ENCODE peak calls at places on chromosomes 12 and 14, in four cellular contexts. One of them, this sample, is unnamed. For H3K9me3, the result is how much of the 10 kb centered on the place peaks cover.

GRCh38 chr12:121535150-121536057 is 45.4 kb downstream of the KDM2B start:
- DNase-seq in breast epithelium: no peak
- DNase-seq in right atrium auricular region: no peak
- DNase-seq in PC-9: no peak
- DNase-seq in this sample: no peak

GRCh38 chr12:106341086-106341879 is 16.3 kb upstream of the POLR3B start:
- DNase-seq in breast epithelium: no peak
- DNase-seq in right atrium auricular region: no peak
- DNase-seq in PC-9: no peak
- DNase-seq in this sample: no peak

GRCh38 chr14:50955373-50956043 is 11.2 kb upstream of the PYGL start:
- DNase-seq in breast epithelium: peak
- DNase-seq in right atrium auricular region: peak
- DNase-seq in PC-9: peak
- DNase-seq in this sample: no peak

GRCh38 chr14:97713023-97713422 is 915.8 kb downstream of the VRK1 start:
- DNase-seq in breast epithelium: no peak
- DNase-seq in right atrium auricular region: no peak
- DNase-seq in PC-9: no peak
- DNase-seq in this sample: no peak

GRCh38 chr14:70811578-70811977 is 2.3 kb upstream of the MAP3K9 start:
- DNase-seq in breast epithelium: no peak
- DNase-seq in right atrium auricular region: no peak
- DNase-seq in PC-9: no peak
- DNase-seq in this sample: no peak

GRCh38 chr12:120368789-120369475 is at the start of gene MSI1:
- DNase-seq in breast epithelium: no peak
- DNase-seq in right atrium auricular region: no peak
- DNase-seq in PC-9: peak
- DNase-seq in this sample: no peak

GRCh38 chr12:5748027-5748426 is 197.0 kb downstream of the ANO2 start:
- DNase-seq in breast epithelium: no peak
- DNase-seq in right atrium auricular region: no peak
- DNase-seq in PC-9: no peak
- DNase-seq in this sample: no peak

GRCh38 chr12:56162468-56163290 is 4.5 kb downstream of the MYL6 start:
- DNase-seq in breast epithelium: no peak
- DNase-seq in right atrium auricular region: no peak
- DNase-seq in PC-9: no peak
- DNase-seq in this sample: no peak

GRCh38 chr14:78142994-78143393 is 27.2 kb upstream of the NRXN3 start:
- DNase-seq in breast epithelium: no peak
- DNase-seq in right atrium auricular region: no peak
- DNase-seq in PC-9: no peak
- DNase-seq in this sample: no peak

GRCh38 chr12:24955853-24956252 is 7.0 kb upstream of the BCAT1 start:
- DNase-seq in breast epithelium: no peak
- DNase-seq in right atrium auricular region: no peak
- DNase-seq in PC-9: no peak
- DNase-seq in this sample: no peak

GRCh38 chr12:24964342-24964741 is 15.4 kb upstream of the BCAT1 start:
- DNase-seq in breast epithelium: no peak
- DNase-seq in right atrium auricular region: no peak
- DNase-seq in PC-9: no peak
- DNase-seq in this sample: no peak

GRCh38 chr12:24955389-24955788 is 6.5 kb upstream of the BCAT1 start:
- DNase-seq in breast epithelium: no peak
- DNase-seq in right atrium auricular region: no peak
- DNase-seq in PC-9: no peak
- DNase-seq in this sample: no peak

DNA sequence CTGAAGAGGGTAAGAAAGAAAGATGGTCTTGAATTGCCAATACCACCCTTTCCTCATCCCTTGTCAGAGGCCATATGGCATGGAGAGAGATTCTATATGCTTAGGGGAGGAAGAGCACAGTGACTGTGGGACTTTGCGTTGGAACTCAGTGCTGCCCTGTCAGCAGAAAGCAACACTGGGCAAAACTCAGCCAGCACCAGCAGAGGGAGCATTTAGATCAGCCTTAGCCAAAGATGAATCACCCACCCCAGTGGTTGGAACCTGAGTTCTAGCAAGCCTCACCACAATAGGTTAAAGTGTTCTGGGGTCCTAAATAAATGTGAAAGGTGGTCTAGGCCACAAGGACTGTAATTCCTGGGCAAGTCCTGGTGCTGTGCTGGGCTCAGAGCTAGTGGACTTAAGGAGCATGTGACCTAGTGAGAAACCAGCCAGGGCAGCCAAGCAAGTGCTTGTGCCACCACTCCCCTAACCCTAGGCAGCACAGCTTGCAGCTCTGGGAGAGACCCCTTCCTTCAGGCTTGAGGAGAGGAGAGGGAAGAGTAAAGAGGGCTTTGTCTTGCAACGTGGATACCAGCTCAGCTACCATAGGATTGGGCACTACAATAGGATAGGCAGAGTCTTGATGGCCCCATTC is 11.4 kb upstream of the BCAT1 start:
- DNase-seq in breast epithelium: no peak
- DNase-seq in right atrium auricular region: no peak
- DNase-seq in PC-9: peak
- DNase-seq in this sample: no peak
- TF ChIP-seq CTCF in breast epithelium: no peak
- TF ChIP-seq CTCF in right atrium auricular region: no peak
- TF ChIP-seq CTCF in PC-9: peak
- TF ChIP-seq CTCF in this sample: peak

GRCh38 chr12:7092229-7092985 is at the start of gene C1R:
- DNase-seq in breast epithelium: peak
- DNase-seq in right atrium auricular region: peak
- DNase-seq in PC-9: peak
- DNase-seq in this sample: peak

GRCh38 chr12:7093486-7093885 is 1.2 kb upstream of the C1R start:
- DNase-seq in breast epithelium: no peak
- DNase-seq in right atrium auricular region: no peak
- DNase-seq in PC-9: no peak
- DNase-seq in this sample: no peak

GRCh38 chr12:7092986-7093460 is 778 bp upstream of the C1R start:
- DNase-seq in breast epithelium: no peak
- DNase-seq in right atrium auricular region: no peak
- DNase-seq in PC-9: no peak
- DNase-seq in this sample: no peak

GRCh38 chr12:7091660-7092228 is 501 bp downstream of the C1R start:
- DNase-seq in breast epithelium: no peak
- DNase-seq in right atrium auricular region: no peak
- DNase-seq in PC-9: no peak
- DNase-seq in this sample: no peak

GRCh38 chr12:7093892-7094291 is 1.6 kb upstream of the C1R start:
- DNase-seq in breast epithelium: no peak
- DNase-seq in right atrium auricular region: no peak
- DNase-seq in PC-9: no peak
- DNase-seq in this sample: no peak
- H3K27ac ChIP-seq in breast epithelium: peak
- H3K27ac ChIP-seq in right atrium auricular region: no peak
- H3K27ac ChIP-seq in PC-9: no peak
- H3K27ac ChIP-seq in this sample: no peak

GRCh38 chr14:32805979-32806378 is 132.7 kb upstream of the NPAS3 start:
- DNase-seq in breast epithelium: no peak
- DNase-seq in right atrium auricular region: no peak
- DNase-seq in PC-9: no peak
- DNase-seq in this sample: no peak

GRCh38 chr14:32800320-32800719 is 138.4 kb upstream of the NPAS3 start:
- DNase-seq in breast epithelium: no peak
- DNase-seq in right atrium auricular region: no peak
- DNase-seq in PC-9: no peak
- DNase-seq in this sample: no peak

GRCh38 chr14:32802295-32802694 is 136.4 kb upstream of the NPAS3 start:
- DNase-seq in breast epithelium: no peak
- DNase-seq in right atrium auricular region: no peak
- DNase-seq in PC-9: no peak
- DNase-seq in this sample: no peak
- H3K9me3 ChIP-seq in breast epithelium: under half
- H3K9me3 ChIP-seq in right atrium auricular region: under half
- H3K9me3 ChIP-seq in PC-9: under half
- H3K9me3 ChIP-seq in this sample: under half

GRCh38 chr12:47903151-47903611 is 1.6 kb downstream of the VDR start:
- DNase-seq in breast epithelium: no peak
- DNase-seq in right atrium auricular region: no peak
- DNase-seq in PC-9: peak
- DNase-seq in this sample: no peak

GRCh38 chr12:47902131-47902639 is 2.6 kb downstream of the VDR start:
- DNase-seq in breast epithelium: no peak
- DNase-seq in right atrium auricular region: no peak
- DNase-seq in PC-9: no peak
- DNase-seq in this sample: no peak

GRCh38 chr12:47905313-47905730 is 528 bp upstream of the VDR start:
- DNase-seq in breast epithelium: peak
- DNase-seq in right atrium auricular region: no peak
- DNase-seq in PC-9: peak
- DNase-seq in this sample: no peak

GRCh38 chr12:47903927-47904646 is 707 bp downstream of the VDR start:
- DNase-seq in breast epithelium: no peak
- DNase-seq in right atrium auricular region: peak
- DNase-seq in PC-9: peak
- DNase-seq in this sample: no peak

GRCh38 chr12:47904647-47905312 is at the start of gene VDR:
- DNase-seq in breast epithelium: peak
- DNase-seq in right atrium auricular region: peak
- DNase-seq in PC-9: peak
- DNase-seq in this sample: peak
- TF ChIP-seq CTCF in breast epithelium: peak
- TF ChIP-seq CTCF in right atrium auricular region: no peak
- TF ChIP-seq CTCF in PC-9: peak
- TF ChIP-seq CTCF in this sample: peak

GRCh38 chr12:109151457-109151856 is 35.1 kb downstream of the ACACB start:
- DNase-seq in breast epithelium: no peak
- DNase-seq in right atrium auricular region: no peak
- DNase-seq in PC-9: no peak
- DNase-seq in this sample: no peak

GRCh38 chr12:109150124-109150640 is 33.8 kb downstream of the ACACB start:
- DNase-seq in breast epithelium: no peak
- DNase-seq in right atrium auricular region: no peak
- DNase-seq in PC-9: no peak
- DNase-seq in this sample: no peak

GRCh38 chr12:109144224-109144623 is 27.8 kb downstream of the ACACB start:
- DNase-seq in breast epithelium: no peak
- DNase-seq in right atrium auricular region: no peak
- DNase-seq in PC-9: no peak
- DNase-seq in this sample: no peak

GRCh38 chr12:109153711-109154434 is 37.5 kb downstream of the ACACB start:
- DNase-seq in breast epithelium: no peak
- DNase-seq in right atrium auricular region: no peak
- DNase-seq in PC-9: no peak
- DNase-seq in this sample: no peak

DNA sequence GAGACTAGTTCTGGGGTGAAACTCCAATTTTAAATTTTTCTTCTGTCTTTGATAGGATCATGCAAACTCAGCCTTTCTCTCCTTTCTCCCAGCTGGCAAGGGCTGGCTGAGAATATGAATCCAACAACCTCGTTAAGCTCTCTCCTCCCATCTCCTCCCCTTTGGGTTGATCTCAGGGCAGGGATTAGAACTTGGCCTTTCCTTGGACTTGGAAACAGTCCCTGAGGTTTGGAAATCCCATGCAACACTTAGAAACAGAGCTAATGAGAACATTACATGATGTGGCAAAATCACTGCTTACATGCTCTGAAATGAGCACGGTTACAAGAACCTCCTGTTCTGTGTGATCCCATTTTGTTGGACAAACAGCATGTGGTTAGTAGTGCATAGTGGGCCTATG is 31.6 kb downstream of the ACACB start:
- DNase-seq in breast epithelium: no peak
- DNase-seq in right atrium auricular region: peak
- DNase-seq in PC-9: no peak
- DNase-seq in this sample: no peak
- H3K27ac ChIP-seq in breast epithelium: peak
- H3K27ac ChIP-seq in right atrium auricular region: peak
- H3K27ac ChIP-seq in PC-9: no peak
- H3K27ac ChIP-seq in this sample: peak

This sample was measured in esophagus muscularis mucosa.